ENCODE peak calls at places on chromosome 18, in five cellular contexts. V, Z, I, C and P are unnamed samples.

GRCh38 chr18:23871410-23871809 is 143.1 kb upstream of the TTC39C start:
- DNase-seq in I (peak; percentile 15), C (no peak), Z (no peak), V (no peak), P (no peak)

GRCh38 chr18:34738173-34738894 is 28.2 kb downstream of the DTNA start:
- DNase-seq in V (no peak), Z (no peak), I (peak; percentile 37), C (no peak), P (no peak)

GRCh38 chr18:7941533-7941932 is 374.4 kb downstream of the PTPRM start:
- DNase-seq in Z (no peak), C (no peak), V (no peak), I (no peak), P (no peak)

GRCh38 chr18:79507076-79507545 is 111.4 kb downstream of the NFATC1 start:
- DNase-seq in V (no peak), Z (no peak), C (no peak), I (no peak), P (peak; percentile 85)

GRCh38 chr18:3889803-3890202 is 439.8 kb downstream of the TGIF1 start:
- DNase-seq in C (no peak), I (peak; percentile 7), Z (no peak), V (no peak), P (no peak)

GRCh38 chr18:57768557-57769326 is 34.4 kb downstream of the ATP8B1 start:
- DNase-seq in V (no peak), Z (no peak), C (no peak), I (no peak), P (no peak)

GRCh38 chr18:46169464-46169941 is 65.3 kb downstream of the HAUS1 start:
- DNase-seq in C (no peak), V (no peak), I (peak; percentile 74), Z (no peak), P (no peak)

GRCh38 chr18:13291745-13292447 is 73.3 kb downstream of the LDLRAD4 start:
- DNase-seq in Z (no peak), I (no peak), V (no peak), C (no peak), P (no peak)

GRCh38 chr18:79870369-79871025 is 72.8 kb downstream of the KCNG2 start:
- DNase-seq in C (no peak), V (no peak), I (no peak), Z (no peak), P (no peak)

GRCh38 chr18:63844254-63844653 is 43.3 kb upstream of the SERPINB2 start:
- DNase-seq in C (no peak), V (no peak), I (peak; percentile 35), Z (no peak), P (no peak)

GRCh38 chr18:9984025-9984424 is 70.2 kb downstream of the VAPA start:
- DNase-seq in I (no peak), V (no peak), Z (no peak), C (no peak), P (no peak)

GRCh38 chr18:54263904-54264336 is 5.4 kb upstream of the POLI start:
- DNase-seq in I (no peak), Z (no peak), C (no peak), V (no peak), P (no peak)

GRCh38 chr18:59877366-59877765 is 22.4 kb upstream of the PMAIP1 start:
- DNase-seq in Z (no peak), C (no peak), I (peak; percentile 51), V (no peak), P (no peak)

GRCh38 chr18:25144835-25145234 is 207.1 kb downstream of the ZNF521 start:
- DNase-seq in V (no peak), Z (no peak), C (no peak), I (peak; percentile 57), P (no peak)

GRCh38 chr18:31056296-31056695 is 13.8 kb upstream of the DSC3 start:
- DNase-seq in I (no peak), Z (no peak), V (no peak), C (no peak), P (no peak)

GRCh38 chr18:34639662-34640061 is 70.4 kb upstream of the DTNA start:
- DNase-seq in I (no peak), C (no peak), Z (no peak), V (no peak), P (no peak)

GRCh38 chr18:27652480-27653121 is 467.5 kb upstream of the CHST9 start:
- DNase-seq in V (no peak), I (peak; percentile 9), C (no peak), Z (no peak), P (no peak)

GRCh38 chr18:13871701-13872100 is 43.6 kb downstream of the MC2R start:
- DNase-seq in I (no peak), Z (no peak), C (no peak), V (no peak), P (no peak)

GRCh38 chr18:59308201-59309014 is 10.0 kb downstream of the CPLX4 start:
- DNase-seq in I (peak; percentile 56), C (peak; percentile 85), V (peak; percentile 54), Z (no peak), P (peak; percentile 92)

GRCh38 chr18:48207733-48208132 is 201.4 kb downstream of the ZBTB7C start:
- DNase-seq in Z (no peak), I (no peak), V (no peak), C (no peak), P (no peak)

GRCh38 chr18:24063121-24063731 is 48.7 kb downstream of the TTC39C start:
- DNase-seq in V (no peak), Z (no peak), C (no peak), I (peak; percentile 32), P (no peak)

GRCh38 chr18:64936671-64937070 is 787.8 kb upstream of the LINC00305 start:
- DNase-seq in C (no peak), Z (no peak), V (no peak), I (no peak), P (no peak)

GRCh38 chr18:48896875-48897511 is 53.8 kb downstream of the SMAD7 start:
- DNase-seq in Z (no peak), C (no peak), V (no peak), I (peak; percentile 43), P (peak; percentile 93)

GRCh38 chr18:45004531-45004930 is 323.8 kb downstream of the SETBP1 start:
- DNase-seq in V (no peak), C (no peak), Z (no peak), I (no peak), P (no peak)

GRCh38 chr18:66560092-66560491 is 43.8 kb downstream of the CDH19 start:
- DNase-seq in V (no peak), I (peak; percentile 39), C (peak; percentile 13), Z (no peak), P (no peak)

GRCh38 chr18:39946623-39947061 is 2008.4 kb upstream of the PIK3C3 start:
- DNase-seq in Z (no peak), I (peak; percentile 90), V (no peak), C (no peak), P (no peak)

GRCh38 chr18:49848115-49848514 is 34.8 kb upstream of the ACAA2 start:
- DNase-seq in I (no peak), C (no peak), Z (no peak), V (no peak), P (no peak)

GRCh38 chr18:26621161-26622026 is 73.0 kb upstream of the KCTD1 start:
- DNase-seq in I (peak; percentile 26), C (peak; percentile 41), V (no peak), Z (no peak), P (no peak)

GRCh38 chr18:6781179-6781714 is 51.7 kb downstream of the ARHGAP28 start:
- DNase-seq in Z (no peak), V (no peak), C (peak; percentile 18), I (peak; percentile 43), P (no peak)

GRCh38 chr18:66160007-66160406 is 409.2 kb downstream of the CDH7 start:
- DNase-seq in C (no peak), Z (no peak), I (no peak), V (no peak), P (no peak)

GRCh38 chr18:48904086-48904485 is 46.7 kb downstream of the SMAD7 start:
- DNase-seq in C (no peak), Z (no peak), V (no peak), I (peak; percentile 63), P (no peak)

GRCh38 chr18:29154758-29155725 is 978.1 kb upstream of the CDH2 start:
- DNase-seq in I (peak; percentile 37), V (no peak), Z (no peak), C (no peak), P (no peak)

GRCh38 chr18:67634631-67635338 is 118.3 kb upstream of the DSEL start:
- DNase-seq in I (no peak), V (no peak), Z (no peak), C (no peak), P (no peak)

GRCh38 chr18:57223160-57223870 is 76.4 kb downstream of the BOD1L2 start:
- DNase-seq in V (no peak), I (no peak), Z (no peak), C (no peak), P (no peak)

GRCh38 chr18:49751427-49752094 is 61.8 kb downstream of the ACAA2 start:
- DNase-seq in C (no peak), V (no peak), Z (no peak), I (no peak), P (no peak)